ENCODE peak calls at places on chromosomes 3 and 15, in five cellular contexts. One of them, this sample, is unnamed. For H3K9me3, the result is how much of the 10 kb centered on the place peaks cover.

GRCh38 chr3:4474683-4475490 is 7.8 kb upstream of the SUMF1 start:
- DNase-seq in sigmoid colon: no peak
- DNase-seq in pancreas: no peak
- DNase-seq in A549: no peak
- DNase-seq in heart left ventricle: no peak
- DNase-seq in this sample: no peak

GRCh38 chr3:81550415-81550814 is 211.0 kb downstream of the GBE1 start:
- DNase-seq in A549: no peak
- DNase-seq in sigmoid colon: no peak
- DNase-seq in heart left ventricle: no peak
- DNase-seq in pancreas: no peak
- DNase-seq in this sample: no peak

GRCh38 chr3:74510261-74510660 is 104.2 kb downstream of the CNTN3 start:
- DNase-seq in sigmoid colon: no peak
- DNase-seq in heart left ventricle: no peak
- DNase-seq in pancreas: no peak
- DNase-seq in A549: no peak
- DNase-seq in this sample: no peak

GRCh38 chr3:61645148-61645547 is 83.8 kb downstream of the PTPRG start:
- DNase-seq in pancreas: no peak
- DNase-seq in A549: peak
- DNase-seq in heart left ventricle: no peak
- DNase-seq in sigmoid colon: no peak
- DNase-seq in this sample: no peak

GRCh38 chr3:31246293-31247062 is 286.2 kb upstream of the STT3B start:
- DNase-seq in A549: no peak
- DNase-seq in heart left ventricle: no peak
- DNase-seq in pancreas: no peak
- DNase-seq in sigmoid colon: no peak
- DNase-seq in this sample: no peak

GRCh38 chr3:179509701-179510100 is 53.0 kb upstream of the ACTL6A start:
- DNase-seq in sigmoid colon: no peak
- DNase-seq in pancreas: no peak
- DNase-seq in A549: no peak
- DNase-seq in heart left ventricle: no peak
- DNase-seq in this sample: no peak

GRCh38 chr15:93307513-93307912 is 218.5 kb upstream of the RGMA start:
- DNase-seq in sigmoid colon: no peak
- DNase-seq in pancreas: no peak
- DNase-seq in heart left ventricle: no peak
- DNase-seq in A549: no peak
- DNase-seq in this sample: no peak

GRCh38 chr3:147412917-147413711 is 3.9 kb downstream of the ZIC1 start:
- DNase-seq in A549: no peak
- DNase-seq in sigmoid colon: no peak
- DNase-seq in heart left ventricle: no peak
- DNase-seq in pancreas: no peak
- DNase-seq in this sample: no peak

GRCh38 chr3:56468184-56469106 is at the start of gene ERC2:
- DNase-seq in pancreas: peak
- DNase-seq in A549: peak
- DNase-seq in sigmoid colon: no peak
- DNase-seq in heart left ventricle: peak
- DNase-seq in this sample: no peak

GRCh38 chr3:179613807-179614206 is 9.2 kb downstream of the NDUFB5 start:
- DNase-seq in pancreas: no peak
- DNase-seq in sigmoid colon: no peak
- DNase-seq in A549: no peak
- DNase-seq in heart left ventricle: no peak
- DNase-seq in this sample: no peak

GRCh38 chr3:109927161-109927560 is 589.8 kb upstream of the DPPA4 start:
- DNase-seq in pancreas: no peak
- DNase-seq in A549: peak
- DNase-seq in sigmoid colon: no peak
- DNase-seq in heart left ventricle: no peak
- DNase-seq in this sample: no peak

GRCh38 chr15:77144028-77144427 is 73.1 kb upstream of the TSPAN3 start:
- DNase-seq in sigmoid colon: no peak
- DNase-seq in A549: no peak
- DNase-seq in heart left ventricle: no peak
- DNase-seq in pancreas: no peak
- DNase-seq in this sample: no peak

GRCh38 chr3:155957412-155957880 is 87.0 kb downstream of the GMPS start:
- DNase-seq in sigmoid colon: no peak
- DNase-seq in heart left ventricle: no peak
- DNase-seq in pancreas: no peak
- DNase-seq in A549: no peak
- DNase-seq in this sample: no peak

GRCh38 chr3:23900744-23901143 is 16.0 kb downstream of the NKIRAS1 start:
- DNase-seq in A549: peak
- DNase-seq in pancreas: no peak
- DNase-seq in sigmoid colon: no peak
- DNase-seq in heart left ventricle: no peak
- DNase-seq in this sample: no peak
- TF ChIP-seq CTCF in A549: no peak
- TF ChIP-seq CTCF in pancreas: no peak
- TF ChIP-seq CTCF in sigmoid colon: no peak
- TF ChIP-seq CTCF in heart left ventricle: no peak
- TF ChIP-seq CTCF in this sample: no peak

GRCh38 chr3:149214702-149215101 is 6.9 kb downstream of the CP start:
- DNase-seq in sigmoid colon: no peak
- DNase-seq in heart left ventricle: no peak
- DNase-seq in A549: no peak
- DNase-seq in pancreas: no peak
- DNase-seq in this sample: no peak

GRCh38 chr3:149217347-149217746 is 4.3 kb downstream of the CP start:
- DNase-seq in pancreas: no peak
- DNase-seq in A549: no peak
- DNase-seq in sigmoid colon: no peak
- DNase-seq in heart left ventricle: no peak
- DNase-seq in this sample: no peak

GRCh38 chr3:149216195-149216869 is 5.3 kb downstream of the CP start:
- DNase-seq in heart left ventricle: no peak
- DNase-seq in A549: no peak
- DNase-seq in sigmoid colon: no peak
- DNase-seq in pancreas: no peak
- DNase-seq in this sample: no peak

GRCh38 chr3:149212386-149212785 is 9.2 kb downstream of the CP start:
- DNase-seq in sigmoid colon: no peak
- DNase-seq in A549: no peak
- DNase-seq in heart left ventricle: no peak
- DNase-seq in pancreas: no peak
- DNase-seq in this sample: no peak

GRCh38 chr3:149215474-149215873 is 6.2 kb downstream of the CP start:
- DNase-seq in heart left ventricle: no peak
- DNase-seq in A549: no peak
- DNase-seq in sigmoid colon: no peak
- DNase-seq in pancreas: no peak
- DNase-seq in this sample: no peak
- H3K9me3 ChIP-seq in heart left ventricle: under half
- H3K9me3 ChIP-seq in A549: under half
- H3K9me3 ChIP-seq in sigmoid colon: under half
- H3K9me3 ChIP-seq in pancreas: under half
- H3K9me3 ChIP-seq in this sample: under half

GRCh38 chr3:172701758-172702157 is 9.1 kb downstream of the NCEH1 start:
- DNase-seq in A549: no peak
- DNase-seq in sigmoid colon: no peak
- DNase-seq in pancreas: no peak
- DNase-seq in heart left ventricle: no peak
- DNase-seq in this sample: no peak
- H3K27ac ChIP-seq in A549: no peak
- H3K27ac ChIP-seq in sigmoid colon: no peak
- H3K27ac ChIP-seq in pancreas: no peak
- H3K27ac ChIP-seq in heart left ventricle: peak
- H3K27ac ChIP-seq in this sample: no peak

DNA sequence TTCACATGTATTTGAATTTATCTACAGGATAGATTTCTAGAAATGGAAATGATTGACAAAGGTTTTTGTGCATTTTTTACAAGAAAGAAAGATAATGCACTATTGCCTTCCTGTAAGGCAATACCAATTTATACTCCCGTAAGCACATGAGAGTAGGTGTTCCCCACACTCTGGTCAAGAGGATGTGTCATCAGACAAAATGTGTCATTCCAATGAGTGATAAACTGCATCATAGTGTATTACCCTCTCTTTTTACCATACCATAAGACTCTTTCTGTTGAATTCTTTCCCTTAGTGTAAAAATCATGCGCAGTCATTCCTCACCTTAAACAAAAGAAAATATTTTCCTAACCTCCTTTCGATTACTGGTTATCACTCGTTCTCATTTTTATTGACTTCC is 251.0 kb downstream of the ROBO1 start:
- DNase-seq in A549: no peak
- DNase-seq in heart left ventricle: no peak
- DNase-seq in pancreas: no peak
- DNase-seq in sigmoid colon: no peak
- DNase-seq in this sample: no peak
- TF ChIP-seq CTCF in A549: no peak
- TF ChIP-seq CTCF in heart left ventricle: no peak
- TF ChIP-seq CTCF in pancreas: no peak
- TF ChIP-seq CTCF in sigmoid colon: no peak
- TF ChIP-seq CTCF in this sample: no peak

DNA sequence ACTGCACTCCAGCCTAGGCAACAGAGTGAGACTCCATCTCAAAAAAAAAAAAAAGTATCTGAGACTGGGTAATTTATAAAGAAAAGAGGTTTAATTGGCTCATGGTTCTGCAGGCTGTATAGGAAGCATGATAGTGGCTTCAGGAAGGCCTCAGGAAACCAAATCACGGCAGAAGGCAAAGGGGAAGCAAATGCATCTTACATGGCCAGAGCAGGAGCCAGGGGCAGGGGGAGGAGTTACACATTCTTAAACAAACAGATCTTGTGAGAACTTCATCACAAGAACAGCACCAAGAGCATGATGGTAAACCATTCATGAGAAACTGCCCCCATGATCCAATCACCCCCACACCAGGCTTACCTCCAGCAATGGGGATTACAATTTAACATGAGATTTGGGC is 37.2 kb downstream of the ACAP2 start:
- DNase-seq in pancreas: no peak
- DNase-seq in A549: no peak
- DNase-seq in heart left ventricle: no peak
- DNase-seq in sigmoid colon: no peak
- DNase-seq in this sample: no peak
- H3K9me3 ChIP-seq in pancreas: under half
- H3K9me3 ChIP-seq in A549: under half
- H3K9me3 ChIP-seq in heart left ventricle: under half
- H3K9me3 ChIP-seq in sigmoid colon: under half
- H3K9me3 ChIP-seq in this sample: under half

GRCh38 chr3:149378420-149379388 is 1.3 kb upstream of the TM4SF1 start:
- DNase-seq in A549: no peak
- DNase-seq in pancreas: no peak
- DNase-seq in heart left ventricle: no peak
- DNase-seq in sigmoid colon: no peak
- DNase-seq in this sample: no peak
- H3K27ac ChIP-seq in A549: peak
- H3K27ac ChIP-seq in pancreas: peak
- H3K27ac ChIP-seq in heart left ventricle: peak
- H3K27ac ChIP-seq in sigmoid colon: no peak
- H3K27ac ChIP-seq in this sample: no peak

DNA sequence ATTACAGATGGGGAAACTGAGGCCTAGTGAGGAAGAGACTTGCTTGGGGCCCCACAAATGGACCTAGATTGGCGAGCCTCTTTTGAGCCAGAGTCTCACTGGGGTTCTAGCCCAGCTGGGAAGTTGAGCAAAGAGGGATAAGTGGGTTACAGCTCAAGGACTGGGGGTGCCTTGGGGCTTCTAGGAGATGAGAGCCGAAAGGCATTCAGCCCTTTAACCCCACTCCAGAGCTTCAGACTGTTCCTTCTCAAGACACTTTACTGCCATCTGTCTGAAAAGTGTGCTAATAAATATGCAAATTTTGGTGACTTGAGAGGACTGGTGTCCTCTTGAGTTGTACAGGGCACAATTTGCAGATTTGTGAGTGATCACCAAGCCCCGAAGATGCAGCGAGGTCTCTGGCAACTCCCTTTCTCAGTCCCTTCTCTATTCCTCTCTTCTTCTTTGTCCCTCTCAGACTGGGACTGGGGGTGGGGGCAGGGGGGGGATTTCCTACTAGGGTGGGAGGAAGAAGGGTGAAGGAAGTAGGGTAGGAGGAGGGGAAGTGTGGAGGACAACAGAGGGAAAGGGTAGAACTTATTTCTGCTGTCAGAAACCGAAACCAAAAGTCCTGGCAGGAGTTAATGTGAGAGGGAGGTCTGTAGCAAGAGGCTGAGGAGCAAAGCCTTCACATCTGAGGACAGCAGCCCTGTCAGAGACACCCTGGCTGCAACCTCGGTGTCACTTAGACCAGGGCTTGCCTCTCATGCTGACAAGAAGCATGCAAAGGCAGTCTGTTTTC is 16.2 kb upstream of the ANKDD1A start:
- DNase-seq in heart left ventricle: no peak
- DNase-seq in pancreas: no peak
- DNase-seq in sigmoid colon: no peak
- DNase-seq in A549: no peak
- DNase-seq in this sample: no peak
- TF ChIP-seq CTCF in heart left ventricle: no peak
- TF ChIP-seq CTCF in pancreas: no peak
- TF ChIP-seq CTCF in sigmoid colon: no peak
- TF ChIP-seq CTCF in A549: no peak
- TF ChIP-seq CTCF in this sample: no peak